ENCODE peak calls at places on chromosomes 2 and 18, in five cellular contexts. A is spleen, Z is coronary artery, N is kidney, P is AG10803. I is an unnamed sample.

GRCh38 chr18:66694857-66695256 is 91.0 kb upstream of the CDH19 start:
- DNase-seq in A (no peak), Z (no peak), N (no peak), P (no peak), I (no peak)

GRCh38 chr2:70095833-70096670 is 8.8 kb downstream of the PCBP1 start:
- DNase-seq in A (no peak), Z (no peak), N (no peak), P (no peak), I (no peak)

GRCh38 chr2:26316845-26317244 is 29.1 kb upstream of the SELENOI start:
- DNase-seq in A (no peak), Z (no peak), N (no peak), P (no peak), I (no peak)

GRCh38 chr2:201985740-201986735 is 47.6 kb upstream of the FZD7 start:
- DNase-seq in A (no peak), Z (no peak), N (no peak), P (no peak), I (no peak)

GRCh38 chr2:197674546-197674945 is 841 bp downstream of the RFTN2 start:
- DNase-seq in A (no peak), Z (no peak), N (no peak), P (peak), I (no peak)

GRCh38 chr18:66632771-66633170 is 28.9 kb upstream of the CDH19 start:
- DNase-seq in A (no peak), Z (no peak), N (no peak), P (no peak), I (no peak)

GRCh38 chr18:23810396-23810795 is 121.1 kb downstream of the LAMA3 start:
- DNase-seq in A (no peak), Z (no peak), N (no peak), P (no peak), I (no peak)

GRCh38 chr2:158635961-158636601 is 159.0 kb upstream of the DAPL1 start:
- DNase-seq in A (no peak), Z (no peak), N (no peak), P (no peak), I (no peak)

GRCh38 chr2:179726461-179727180 is 134.8 kb downstream of the ZNF385B start:
- DNase-seq in A (no peak), Z (no peak), N (no peak), P (no peak), I (no peak)

GRCh38 chr2:41723531-41723930 is 324.3 kb upstream of the PKDCC start:
- DNase-seq in A (no peak), Z (no peak), N (no peak), P (no peak), I (no peak)

GRCh38 chr2:84674586-84674985 is 158.3 kb downstream of the DNAH6 start:
- DNase-seq in A (no peak), Z (no peak), N (peak), P (no peak), I (no peak)

GRCh38 chr2:217065695-217066405 is 206.0 kb upstream of the TNP1 start:
- DNase-seq in A (no peak), Z (no peak), N (no peak), P (peak), I (peak)

GRCh38 chr2:164178835-164179470 is 442.3 kb downstream of the GRB14 start:
- DNase-seq in A (no peak), Z (no peak), N (no peak), P (peak), I (no peak)

GRCh38 chr18:28124239-28125029 is 52.5 kb downstream of the CDH2 start:
- DNase-seq in A (no peak), Z (no peak), N (no peak), P (peak), I (peak)
- H3K4me3 ChIP-seq in A (no peak), Z (no peak), N (no peak), P (no peak), I (no peak)

DNA sequence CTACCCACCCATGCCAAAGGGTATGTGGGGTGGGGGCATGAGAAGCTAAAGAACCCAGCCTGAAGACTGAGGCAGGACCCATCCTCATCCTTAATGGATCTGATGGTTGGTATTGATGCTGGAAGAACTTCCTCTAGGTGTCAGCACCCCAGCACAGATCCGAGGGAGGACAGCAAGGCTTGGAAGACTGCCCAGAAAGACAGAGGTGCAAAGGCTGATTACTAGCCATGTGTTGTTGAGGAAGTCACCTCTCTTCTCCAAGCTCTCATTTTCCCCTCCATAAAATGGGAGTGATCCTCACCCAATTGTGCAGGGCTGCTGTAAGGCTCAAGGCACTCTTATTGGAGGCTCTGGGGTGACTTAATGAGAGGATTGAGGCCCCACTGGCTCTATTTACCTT is 256.5 kb downstream of the CELF4 start:
- DNase-seq in A (no peak), Z (no peak), N (no peak), P (no peak), I (no peak)
- TF ChIP-seq CTCF in A (no peak), Z (no peak), N (no peak), P (no peak), I (no peak)

DNA sequence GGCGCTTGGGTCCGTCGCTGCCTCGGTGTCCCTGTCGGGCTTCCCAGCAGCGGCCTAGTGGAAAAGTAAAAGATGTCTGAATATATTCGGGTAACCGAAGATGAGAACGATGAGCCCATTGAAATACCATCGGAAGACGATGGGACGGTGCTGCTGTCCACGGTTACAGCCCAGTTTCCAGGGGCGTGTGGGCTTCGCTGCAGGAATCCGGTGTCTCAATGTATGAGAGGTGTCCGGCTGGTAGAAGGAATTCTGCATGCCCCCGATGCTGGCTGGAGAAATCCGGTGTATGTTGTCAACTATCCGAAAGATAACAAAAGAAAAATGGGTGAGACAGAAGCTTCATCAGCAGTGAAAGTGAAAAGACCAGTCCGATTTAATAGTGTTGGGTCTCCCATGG is 8.0 kb downstream of the HES6 start:
- DNase-seq in A (no peak), Z (no peak), N (no peak), P (no peak), I (no peak)
- H3K4me3 ChIP-seq in A (peak), Z (peak), N (no peak), P (no peak), I (peak)

GRCh38 chr2:145635706-145636427 is 1115.9 kb upstream of the ZEB2 start:
- DNase-seq in A (no peak), Z (no peak), N (no peak), P (no peak), I (no peak)

GRCh38 chr2:145638675-145639074 is 1118.8 kb upstream of the ZEB2 start:
- DNase-seq in A (no peak), Z (no peak), N (no peak), P (no peak), I (no peak)
- TF ChIP-seq CTCF in A (peak), Z (no peak), N (no peak), P (no peak), I (peak)

GRCh38 chr2:237408280-237408679 is 5.7 kb downstream of the COL6A3 start:
- DNase-seq in A (no peak), Z (no peak), N (no peak), P (peak), I (no peak)

GRCh38 chr2:237413293-237414055 is 490 bp downstream of the COL6A3 start:
- DNase-seq in A (no peak), Z (no peak), N (no peak), P (peak), I (no peak)

GRCh38 chr2:237412646-237413292 is 1.2 kb downstream of the COL6A3 start:
- DNase-seq in A (no peak), Z (no peak), N (no peak), P (peak), I (no peak)

GRCh38 chr2:237411683-237412349 is 2.1 kb downstream of the COL6A3 start:
- DNase-seq in A (no peak), Z (no peak), N (no peak), P (peak), I (no peak)

DNA sequence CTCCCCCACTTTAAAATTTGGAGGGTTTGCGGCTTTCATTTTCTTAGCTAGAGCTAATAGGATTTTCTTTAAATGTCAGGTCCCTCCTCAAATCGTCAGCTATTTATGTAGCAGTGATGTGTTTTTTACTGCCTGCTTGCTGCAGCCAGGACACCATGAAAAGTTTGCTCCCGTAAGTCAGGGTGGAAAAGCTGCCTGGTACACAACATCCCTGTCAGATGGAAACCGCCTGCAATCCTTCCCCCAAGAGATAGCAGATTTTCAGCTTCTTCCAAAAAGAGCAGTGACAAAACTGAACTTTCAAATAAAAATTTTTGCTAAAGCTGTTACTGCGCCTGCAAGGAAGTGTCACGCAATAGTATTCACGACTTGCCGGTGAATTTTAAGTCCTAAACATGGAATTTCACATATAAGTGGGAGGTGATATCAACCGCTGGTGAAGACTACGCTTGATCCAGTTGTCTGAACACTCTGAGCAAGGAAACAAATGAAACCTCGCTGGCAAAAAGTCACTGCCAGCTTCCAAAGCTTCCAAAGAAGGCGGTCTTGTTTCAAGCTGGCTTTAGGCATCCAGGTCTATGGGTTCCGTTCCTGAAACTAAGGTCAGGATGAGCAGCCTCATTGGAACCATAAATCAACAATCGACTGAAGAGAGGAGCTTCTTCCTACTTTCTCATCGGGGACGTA is 2.9 kb downstream of the COL6A3 start:
- DNase-seq in A (no peak), Z (no peak), N (no peak), P (peak), I (no peak)
- H3K4me3 ChIP-seq in A (peak), Z (peak), N (no peak), P (peak), I (peak)

GRCh38 chr18:48896875-48897511 is 53.8 kb downstream of the SMAD7 start:
- DNase-seq in A (peak), Z (peak), N (peak), P (peak), I (no peak)
- TF ChIP-seq CTCF in A (no peak), Z (no peak), N (no peak), P (no peak), I (peak)

GRCh38 chr2:670637-671036 is 6.6 kb downstream of the TMEM18 start:
- DNase-seq in A (no peak), Z (no peak), N (no peak), P (no peak), I (no peak)
- H3K4me3 ChIP-seq in A (no peak), Z (no peak), N (no peak), P (no peak), I (no peak)

DNA sequence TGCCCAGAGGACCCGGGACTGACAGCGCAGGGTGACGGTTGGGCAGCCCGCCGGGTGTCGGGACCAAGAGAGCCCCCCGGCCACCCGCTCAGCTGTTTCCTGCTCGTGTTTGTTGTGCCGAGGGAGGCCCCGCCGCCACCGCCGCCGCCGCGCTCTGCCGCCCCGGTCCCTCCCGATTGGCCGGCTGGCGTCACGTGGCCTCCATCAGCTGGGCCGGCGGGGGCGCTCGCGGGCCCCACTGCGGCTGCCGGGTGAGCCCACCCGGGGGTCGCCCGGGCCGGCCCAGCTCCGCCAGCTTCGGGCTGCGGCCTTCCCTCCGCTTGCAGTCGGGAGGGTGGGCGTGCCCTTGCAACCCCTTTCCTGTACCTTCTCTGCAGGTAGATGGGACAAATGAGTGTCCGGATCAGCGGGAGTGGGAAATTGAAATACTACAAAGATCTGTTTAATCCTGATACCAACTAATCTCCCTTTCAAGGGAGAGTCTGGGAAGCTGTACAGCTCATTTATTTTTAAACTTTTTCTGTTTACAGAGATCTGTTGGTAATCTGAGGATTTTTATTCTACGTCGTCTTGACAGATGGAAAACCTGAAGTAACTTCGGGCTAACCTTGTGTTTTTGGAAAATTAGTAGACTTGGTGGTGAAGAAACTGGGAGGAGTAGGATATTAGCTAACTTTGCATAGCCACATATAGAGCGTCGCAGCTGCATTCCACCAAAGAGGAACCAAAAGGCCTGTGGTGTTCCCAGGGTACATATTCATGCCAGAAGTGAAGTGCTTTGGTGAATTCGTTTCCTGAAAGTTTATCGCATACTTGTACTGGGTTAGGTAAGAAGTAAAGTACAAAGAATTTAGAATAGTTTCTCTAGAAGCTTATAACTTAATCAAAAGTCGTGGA is 1.2 kb downstream of the YPEL5 start:
- DNase-seq in A (peak), Z (peak), N (peak), P (peak), I (peak)
- TF ChIP-seq CTCF in A (peak), Z (no peak), N (peak), P (no peak), I (peak)

DNA sequence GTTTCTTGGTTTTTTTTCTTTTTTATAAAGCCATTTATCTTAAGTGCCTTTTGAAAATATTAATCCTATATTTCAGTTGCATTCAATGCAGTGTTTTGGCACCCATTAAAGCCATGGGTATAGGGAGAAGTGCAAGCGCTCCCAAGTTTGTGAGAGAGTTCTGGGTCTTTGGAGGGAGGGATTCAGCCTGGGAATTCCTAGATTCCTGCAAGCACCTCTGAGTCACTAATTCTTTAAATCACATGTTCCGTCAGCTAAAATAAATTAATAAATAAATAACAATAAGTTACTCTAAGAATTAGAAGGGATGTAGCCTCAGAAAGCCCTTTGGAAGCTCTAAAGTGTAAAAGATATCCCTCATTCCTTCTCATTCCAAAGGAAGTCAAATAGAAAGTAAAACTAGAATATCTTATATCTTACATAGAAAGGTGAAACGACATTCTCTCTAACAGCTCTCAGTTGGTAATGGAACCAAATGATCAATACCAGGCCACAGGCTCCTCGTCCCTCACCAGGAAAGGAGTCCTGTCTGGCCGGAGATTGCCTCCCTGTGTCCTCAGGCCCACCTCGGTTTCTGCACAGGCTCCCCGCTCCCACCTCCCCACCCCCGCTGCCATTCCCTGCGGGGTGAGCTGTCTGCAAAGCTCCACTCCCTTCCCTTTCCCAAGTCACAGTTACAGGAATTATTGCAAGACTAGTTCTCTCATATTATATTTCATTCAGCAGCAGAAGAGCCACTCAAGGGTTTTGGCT is 222.3 kb upstream of the RBBP8 start:
- DNase-seq in A (no peak), Z (no peak), N (peak), P (peak), I (no peak)
- H3K4me3 ChIP-seq in A (peak), Z (peak), N (peak), P (peak), I (peak)